ENCODE peak calls at places on chromosomes 7 and 10, in seven cellular contexts. One of them, this sample, is unnamed.

GRCh38 chr10:72875250-72876055 is 18.1 kb upstream of the OIT3 start:
- DNase-seq in colonic mucosa: no peak
- DNase-seq in GM23248: peak
- DNase-seq in kidney: no peak
- DNase-seq in PC-3: peak
- DNase-seq in adipocyte: peak
- DNase-seq in H9: no peak
- DNase-seq in this sample: peak

GRCh38 chr7:54995631-54996340 is 23.0 kb upstream of the EGFR start:
- DNase-seq in colonic mucosa: peak
- DNase-seq in GM23248: peak
- DNase-seq in kidney: no peak
- DNase-seq in PC-3: peak
- DNase-seq in adipocyte: peak
- DNase-seq in H9: no peak
- DNase-seq in this sample: no peak

GRCh38 chr7:33677556-33677955 is 227.8 kb upstream of the BMPER start:
- DNase-seq in colonic mucosa: no peak
- DNase-seq in GM23248: peak
- DNase-seq in kidney: no peak
- DNase-seq in PC-3: peak
- DNase-seq in adipocyte: peak
- DNase-seq in H9: no peak
- DNase-seq in this sample: no peak

GRCh38 chr10:28838908-28839307 is 161.6 kb downstream of the BAMBI start:
- DNase-seq in colonic mucosa: peak
- DNase-seq in GM23248: no peak
- DNase-seq in kidney: no peak
- DNase-seq in PC-3: peak
- DNase-seq in adipocyte: no peak
- DNase-seq in H9: no peak
- DNase-seq in this sample: no peak

GRCh38 chr10:122307669-122308486 is 36.8 kb downstream of the BTBD16 start:
- DNase-seq in colonic mucosa: peak
- DNase-seq in GM23248: peak
- DNase-seq in kidney: peak
- DNase-seq in PC-3: peak
- DNase-seq in adipocyte: peak
- DNase-seq in H9: no peak
- DNase-seq in this sample: no peak

GRCh38 chr7:92633211-92633906 is 43.2 kb upstream of the FAM133B start:
- DNase-seq in colonic mucosa: peak
- DNase-seq in GM23248: peak
- DNase-seq in kidney: no peak
- DNase-seq in PC-3: peak
- DNase-seq in adipocyte: peak
- DNase-seq in H9: no peak
- DNase-seq in this sample: peak

GRCh38 chr7:149796287-149796860 is 23.0 kb upstream of the ZNF467 start:
- DNase-seq in colonic mucosa: no peak
- DNase-seq in GM23248: no peak
- DNase-seq in kidney: no peak
- DNase-seq in PC-3: no peak
- DNase-seq in adipocyte: no peak
- DNase-seq in H9: peak
- DNase-seq in this sample: no peak

GRCh38 chr7:6417408-6417807 is 30.3 kb downstream of the DAGLB start:
- DNase-seq in colonic mucosa: no peak
- DNase-seq in GM23248: no peak
- DNase-seq in kidney: no peak
- DNase-seq in PC-3: no peak
- DNase-seq in adipocyte: no peak
- DNase-seq in H9: no peak
- DNase-seq in this sample: no peak

GRCh38 chr7:50155755-50156154 is 62.7 kb upstream of the ZPBP start:
- DNase-seq in colonic mucosa: no peak
- DNase-seq in GM23248: no peak
- DNase-seq in kidney: no peak
- DNase-seq in PC-3: no peak
- DNase-seq in adipocyte: no peak
- DNase-seq in H9: no peak
- DNase-seq in this sample: no peak

GRCh38 chr10:787933-788651 is 98.6 kb upstream of the DIP2C start:
- DNase-seq in colonic mucosa: peak
- DNase-seq in GM23248: no peak
- DNase-seq in kidney: peak
- DNase-seq in PC-3: no peak
- DNase-seq in adipocyte: no peak
- DNase-seq in H9: no peak
- DNase-seq in this sample: no peak
- H3K9ac ChIP-seq in colonic mucosa: no peak
- H3K9ac ChIP-seq in GM23248: no peak
- H3K9ac ChIP-seq in kidney: no peak
- H3K9ac ChIP-seq in PC-3: no peak
- H3K9ac ChIP-seq in adipocyte: no peak
- H3K9ac ChIP-seq in H9: no peak
- H3K9ac ChIP-seq in this sample: no peak

DNA sequence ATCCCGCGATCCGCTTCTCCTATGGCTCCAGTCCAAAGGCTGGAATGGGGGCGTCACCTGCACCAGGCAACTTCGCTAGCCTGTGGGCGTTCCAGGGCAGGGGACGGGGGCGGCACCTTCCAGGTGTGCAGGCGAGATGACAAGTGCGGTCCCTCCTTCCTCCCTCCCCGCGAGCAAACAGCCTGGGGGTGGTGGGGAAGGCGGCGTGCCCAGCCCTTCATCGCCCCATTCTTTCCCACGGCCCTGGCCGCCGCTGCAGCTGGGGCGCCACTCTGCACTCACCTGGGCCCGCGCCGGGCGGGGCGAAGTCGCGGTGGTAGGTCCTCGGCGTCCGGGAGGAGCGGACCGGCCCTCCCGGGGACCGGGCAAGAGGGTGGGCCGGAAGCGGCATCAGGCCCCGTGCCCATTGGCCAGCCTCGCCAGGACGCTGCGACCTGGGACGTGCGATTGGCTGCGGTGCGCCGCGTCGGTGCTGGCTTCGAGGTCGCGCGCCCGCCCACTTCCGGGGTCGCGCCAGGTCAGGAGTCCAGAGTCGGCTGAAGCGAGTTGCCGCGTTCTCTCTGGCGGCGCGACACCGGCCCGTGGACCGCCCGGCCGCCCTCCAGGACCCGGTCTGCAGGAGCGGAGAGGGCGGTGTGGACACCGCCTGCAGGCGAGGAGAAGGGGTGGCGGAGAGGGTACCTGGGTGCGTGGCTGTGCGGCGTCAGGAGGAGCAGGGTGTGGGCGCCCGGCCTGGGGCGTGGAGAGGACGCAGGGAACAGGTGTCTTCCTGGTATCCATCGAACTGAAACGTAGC is at the start of gene TECPR1:
- DNase-seq in colonic mucosa: peak
- DNase-seq in GM23248: peak
- DNase-seq in kidney: peak
- DNase-seq in PC-3: peak
- DNase-seq in adipocyte: peak
- DNase-seq in H9: peak
- DNase-seq in this sample: peak
- H3K9ac ChIP-seq in colonic mucosa: peak
- H3K9ac ChIP-seq in GM23248: peak
- H3K9ac ChIP-seq in kidney: peak
- H3K9ac ChIP-seq in PC-3: peak
- H3K9ac ChIP-seq in adipocyte: peak
- H3K9ac ChIP-seq in H9: peak
- H3K9ac ChIP-seq in this sample: peak

GRCh38 chr7:99309141-99309540 is 16.6 kb upstream of the ARPC1A start:
- DNase-seq in colonic mucosa: no peak
- DNase-seq in GM23248: no peak
- DNase-seq in kidney: no peak
- DNase-seq in PC-3: no peak
- DNase-seq in adipocyte: no peak
- DNase-seq in H9: no peak
- DNase-seq in this sample: no peak

GRCh38 chr7:99308461-99309074 is 17.1 kb upstream of the ARPC1A start:
- DNase-seq in colonic mucosa: no peak
- DNase-seq in GM23248: peak
- DNase-seq in kidney: no peak
- DNase-seq in PC-3: peak
- DNase-seq in adipocyte: no peak
- DNase-seq in H9: no peak
- DNase-seq in this sample: no peak

GRCh38 chr7:99311702-99312101 is 14.0 kb upstream of the ARPC1A start:
- DNase-seq in colonic mucosa: no peak
- DNase-seq in GM23248: peak
- DNase-seq in kidney: no peak
- DNase-seq in PC-3: peak
- DNase-seq in adipocyte: no peak
- DNase-seq in H9: no peak
- DNase-seq in this sample: no peak

GRCh38 chr7:99312316-99313203 is 13.1 kb upstream of the ARPC1A start:
- DNase-seq in colonic mucosa: peak
- DNase-seq in GM23248: peak
- DNase-seq in kidney: no peak
- DNase-seq in PC-3: peak
- DNase-seq in adipocyte: peak
- DNase-seq in H9: peak
- DNase-seq in this sample: peak

GRCh38 chr7:99310004-99310403 is 15.7 kb upstream of the ARPC1A start:
- DNase-seq in colonic mucosa: no peak
- DNase-seq in GM23248: no peak
- DNase-seq in kidney: no peak
- DNase-seq in PC-3: no peak
- DNase-seq in adipocyte: no peak
- DNase-seq in H9: no peak
- DNase-seq in this sample: no peak
- H3K9ac ChIP-seq in colonic mucosa: no peak
- H3K9ac ChIP-seq in GM23248: no peak
- H3K9ac ChIP-seq in kidney: no peak
- H3K9ac ChIP-seq in PC-3: no peak
- H3K9ac ChIP-seq in adipocyte: no peak
- H3K9ac ChIP-seq in H9: no peak
- H3K9ac ChIP-seq in this sample: no peak

GRCh38 chr7:80885774-80886173 is 33.1 kb downstream of the SEMA3C start:
- DNase-seq in colonic mucosa: no peak
- DNase-seq in GM23248: no peak
- DNase-seq in kidney: no peak
- DNase-seq in PC-3: no peak
- DNase-seq in adipocyte: no peak
- DNase-seq in H9: no peak
- DNase-seq in this sample: peak

GRCh38 chr7:80895056-80895455 is 23.8 kb downstream of the SEMA3C start:
- DNase-seq in colonic mucosa: no peak
- DNase-seq in GM23248: no peak
- DNase-seq in kidney: no peak
- DNase-seq in PC-3: no peak
- DNase-seq in adipocyte: no peak
- DNase-seq in H9: no peak
- DNase-seq in this sample: no peak

GRCh38 chr7:80890839-80891544 is 27.9 kb downstream of the SEMA3C start:
- DNase-seq in colonic mucosa: no peak
- DNase-seq in GM23248: no peak
- DNase-seq in kidney: no peak
- DNase-seq in PC-3: no peak
- DNase-seq in adipocyte: no peak
- DNase-seq in H9: no peak
- DNase-seq in this sample: no peak

GRCh38 chr7:80889525-80889924 is 29.3 kb downstream of the SEMA3C start:
- DNase-seq in colonic mucosa: no peak
- DNase-seq in GM23248: no peak
- DNase-seq in kidney: no peak
- DNase-seq in PC-3: no peak
- DNase-seq in adipocyte: no peak
- DNase-seq in H9: no peak
- DNase-seq in this sample: no peak

GRCh38 chr7:80890391-80890790 is 28.5 kb downstream of the SEMA3C start:
- DNase-seq in colonic mucosa: no peak
- DNase-seq in GM23248: no peak
- DNase-seq in kidney: no peak
- DNase-seq in PC-3: no peak
- DNase-seq in adipocyte: no peak
- DNase-seq in H9: no peak
- DNase-seq in this sample: peak
- H3K9ac ChIP-seq in colonic mucosa: no peak
- H3K9ac ChIP-seq in GM23248: no peak
- H3K9ac ChIP-seq in kidney: no peak
- H3K9ac ChIP-seq in PC-3: no peak
- H3K9ac ChIP-seq in adipocyte: peak
- H3K9ac ChIP-seq in H9: no peak
- H3K9ac ChIP-seq in this sample: no peak

GRCh38 chr7:100130608-100131453 is 4.1 kb downstream of the MBLAC1 start:
- DNase-seq in colonic mucosa: peak
- DNase-seq in GM23248: peak
- DNase-seq in kidney: peak
- DNase-seq in PC-3: peak
- DNase-seq in adipocyte: peak
- DNase-seq in H9: peak
- DNase-seq in this sample: peak
- H3K9ac ChIP-seq in colonic mucosa: peak
- H3K9ac ChIP-seq in GM23248: peak
- H3K9ac ChIP-seq in kidney: no peak
- H3K9ac ChIP-seq in PC-3: peak
- H3K9ac ChIP-seq in adipocyte: peak
- H3K9ac ChIP-seq in H9: no peak
- H3K9ac ChIP-seq in this sample: peak

DNA sequence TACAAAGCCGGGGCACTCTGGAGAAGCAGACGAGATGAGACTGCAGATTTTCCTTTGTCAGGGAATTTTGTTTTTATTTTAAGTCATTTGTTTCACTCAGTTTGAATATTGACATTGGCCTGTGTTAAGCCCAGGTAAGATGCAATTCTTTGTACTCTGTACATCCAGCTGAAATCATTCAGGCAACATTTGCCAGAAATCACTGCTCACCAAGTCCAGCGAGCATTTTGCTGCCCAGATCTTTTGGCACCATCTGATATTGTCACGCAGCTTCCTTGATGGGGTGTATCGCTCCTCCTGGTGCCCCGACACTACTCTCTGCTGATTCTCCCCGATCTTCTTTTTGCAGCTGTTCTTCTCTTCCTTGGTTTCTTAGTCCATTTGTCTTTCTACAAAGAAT is 261.7 kb downstream of the GALNT17 start:
- DNase-seq in colonic mucosa: no peak
- DNase-seq in GM23248: no peak
- DNase-seq in kidney: no peak
- DNase-seq in PC-3: no peak
- DNase-seq in adipocyte: no peak
- DNase-seq in H9: no peak
- DNase-seq in this sample: no peak
- H3K9ac ChIP-seq in colonic mucosa: no peak
- H3K9ac ChIP-seq in GM23248: no peak
- H3K9ac ChIP-seq in kidney: no peak
- H3K9ac ChIP-seq in PC-3: no peak
- H3K9ac ChIP-seq in adipocyte: no peak
- H3K9ac ChIP-seq in H9: no peak
- H3K9ac ChIP-seq in this sample: no peak

GRCh38 chr10:86862373-86862772 is 95.0 kb downstream of the MMRN2 start:
- DNase-seq in colonic mucosa: no peak
- DNase-seq in GM23248: no peak
- DNase-seq in kidney: no peak
- DNase-seq in PC-3: no peak
- DNase-seq in adipocyte: no peak
- DNase-seq in H9: no peak
- DNase-seq in this sample: no peak
- H3K9ac ChIP-seq in colonic mucosa: no peak
- H3K9ac ChIP-seq in GM23248: no peak
- H3K9ac ChIP-seq in kidney: no peak
- H3K9ac ChIP-seq in PC-3: no peak
- H3K9ac ChIP-seq in adipocyte: no peak
- H3K9ac ChIP-seq in H9: no peak
- H3K9ac ChIP-seq in this sample: no peak

This sample was measured in MM.1S.